ENCODE peak calls at places on chromosome 19, in seven cellular contexts. One of them, this sample, is unnamed.

GRCh38 chr19:31280266-31281006 is 68.8 kb downstream of the TSHZ3 start:
- DNase-seq in neural crest cell: no peak
- DNase-seq in AG10803: no peak
- DNase-seq in MCF 10A: no peak
- DNase-seq in PC-9: no peak
- DNase-seq in posterior cingulate gyrus: no peak
- DNase-seq in RPMI7951: no peak
- DNase-seq in this sample: no peak

GRCh38 chr19:16261584-16262370 is 62.8 kb upstream of the KLF2 start:
- DNase-seq in RPMI7951: no peak
- DNase-seq in neural crest cell: no peak
- DNase-seq in MCF 10A: no peak
- DNase-seq in PC-9: no peak
- DNase-seq in posterior cingulate gyrus: no peak
- DNase-seq in AG10803: no peak
- DNase-seq in this sample: no peak

GRCh38 chr19:40381321-40381720 is 8.7 kb downstream of the HIPK4 start:
- DNase-seq in neural crest cell: no peak
- DNase-seq in PC-9: no peak
- DNase-seq in posterior cingulate gyrus: no peak
- DNase-seq in RPMI7951: no peak
- DNase-seq in AG10803: no peak
- DNase-seq in MCF 10A: no peak
- DNase-seq in this sample: no peak

GRCh38 chr19:9070066-9070465 is 16.8 kb upstream of the OR1M1 start:
- DNase-seq in MCF 10A: no peak
- DNase-seq in neural crest cell: no peak
- DNase-seq in AG10803: no peak
- DNase-seq in RPMI7951: no peak
- DNase-seq in PC-9: peak
- DNase-seq in posterior cingulate gyrus: no peak
- DNase-seq in this sample: peak

GRCh38 chr19:49699364-49699763 is 8.4 kb downstream of the CPT1C start:
- DNase-seq in RPMI7951: no peak
- DNase-seq in posterior cingulate gyrus: no peak
- DNase-seq in MCF 10A: no peak
- DNase-seq in PC-9: no peak
- DNase-seq in AG10803: no peak
- DNase-seq in neural crest cell: no peak
- DNase-seq in this sample: no peak

GRCh38 chr19:493391-494170 is 2.7 kb upstream of the MADCAM1 start:
- DNase-seq in AG10803: no peak
- DNase-seq in PC-9: no peak
- DNase-seq in posterior cingulate gyrus: no peak
- DNase-seq in RPMI7951: no peak
- DNase-seq in neural crest cell: no peak
- DNase-seq in MCF 10A: no peak
- DNase-seq in this sample: no peak

GRCh38 chr19:8512991-8513686 is 828 bp downstream of the ZNF414 start:
- DNase-seq in neural crest cell: no peak
- DNase-seq in PC-9: no peak
- DNase-seq in AG10803: no peak
- DNase-seq in RPMI7951: no peak
- DNase-seq in MCF 10A: no peak
- DNase-seq in posterior cingulate gyrus: no peak
- DNase-seq in this sample: no peak

GRCh38 chr19:7516281-7516862 is 469 bp downstream of the ZNF358 start:
- DNase-seq in PC-9: no peak
- DNase-seq in neural crest cell: no peak
- DNase-seq in posterior cingulate gyrus: no peak
- DNase-seq in MCF 10A: no peak
- DNase-seq in AG10803: no peak
- DNase-seq in RPMI7951: no peak
- DNase-seq in this sample: no peak

GRCh38 chr19:18519962-18520847 is 1.7 kb downstream of the ELL start:
- DNase-seq in MCF 10A: peak
- DNase-seq in PC-9: peak
- DNase-seq in RPMI7951: peak
- DNase-seq in neural crest cell: peak
- DNase-seq in posterior cingulate gyrus: peak
- DNase-seq in AG10803: peak
- DNase-seq in this sample: peak

GRCh38 chr19:40585241-40585640 is 8.6 kb downstream of the SHKBP1 start:
- DNase-seq in MCF 10A: no peak
- DNase-seq in AG10803: no peak
- DNase-seq in posterior cingulate gyrus: no peak
- DNase-seq in neural crest cell: no peak
- DNase-seq in PC-9: no peak
- DNase-seq in RPMI7951: no peak
- DNase-seq in this sample: no peak

GRCh38 chr19:4284176-4284958 is 5.3 kb downstream of the SHD start:
- DNase-seq in posterior cingulate gyrus: no peak
- DNase-seq in RPMI7951: no peak
- DNase-seq in AG10803: no peak
- DNase-seq in neural crest cell: no peak
- DNase-seq in PC-9: peak
- DNase-seq in MCF 10A: peak
- DNase-seq in this sample: peak

GRCh38 chr19:48868196-48868886 is at the start of gene PLEKHA4:
- DNase-seq in MCF 10A: peak
- DNase-seq in AG10803: peak
- DNase-seq in posterior cingulate gyrus: no peak
- DNase-seq in RPMI7951: peak
- DNase-seq in neural crest cell: no peak
- DNase-seq in PC-9: no peak
- DNase-seq in this sample: no peak

GRCh38 chr19:40465025-40465780 is at the start of gene BLVRB:
- DNase-seq in RPMI7951: peak
- DNase-seq in neural crest cell: no peak
- DNase-seq in posterior cingulate gyrus: no peak
- DNase-seq in AG10803: peak
- DNase-seq in MCF 10A: peak
- DNase-seq in PC-9: peak
- DNase-seq in this sample: peak

GRCh38 chr19:43997631-43998290 is 5.0 kb upstream of the ZNF230 start:
- DNase-seq in RPMI7951: peak
- DNase-seq in neural crest cell: no peak
- DNase-seq in AG10803: peak
- DNase-seq in posterior cingulate gyrus: no peak
- DNase-seq in MCF 10A: peak
- DNase-seq in PC-9: no peak
- DNase-seq in this sample: peak

GRCh38 chr19:38496603-38497487 is 63.4 kb downstream of the RYR1 start:
- DNase-seq in MCF 10A: no peak
- DNase-seq in AG10803: no peak
- DNase-seq in posterior cingulate gyrus: no peak
- DNase-seq in neural crest cell: no peak
- DNase-seq in RPMI7951: no peak
- DNase-seq in PC-9: no peak
- DNase-seq in this sample: no peak

GRCh38 chr19:53810891-53811290 is 13.2 kb downstream of the NLRP12 start:
- DNase-seq in PC-9: no peak
- DNase-seq in neural crest cell: no peak
- DNase-seq in AG10803: no peak
- DNase-seq in MCF 10A: no peak
- DNase-seq in RPMI7951: no peak
- DNase-seq in posterior cingulate gyrus: no peak
- DNase-seq in this sample: no peak

GRCh38 chr19:56837492-56837891 is 3.0 kb downstream of the PEG3 start:
- DNase-seq in MCF 10A: no peak
- DNase-seq in posterior cingulate gyrus: peak
- DNase-seq in PC-9: no peak
- DNase-seq in neural crest cell: no peak
- DNase-seq in AG10803: no peak
- DNase-seq in RPMI7951: peak
- DNase-seq in this sample: no peak

GRCh38 chr19:40578442-40578908 is 1.8 kb downstream of the SHKBP1 start:
- DNase-seq in PC-9: no peak
- DNase-seq in posterior cingulate gyrus: peak
- DNase-seq in MCF 10A: no peak
- DNase-seq in neural crest cell: no peak
- DNase-seq in RPMI7951: peak
- DNase-seq in AG10803: no peak
- DNase-seq in this sample: peak

GRCh38 chr19:16779539-16780163 is 49.5 kb upstream of the SIN3B start:
- DNase-seq in PC-9: no peak
- DNase-seq in posterior cingulate gyrus: no peak
- DNase-seq in AG10803: peak
- DNase-seq in MCF 10A: no peak
- DNase-seq in RPMI7951: peak
- DNase-seq in neural crest cell: no peak
- DNase-seq in this sample: no peak

GRCh38 chr19:10009269-10009665 is 1.0 kb downstream of the COL5A3 start:
- DNase-seq in AG10803: peak
- DNase-seq in MCF 10A: peak
- DNase-seq in posterior cingulate gyrus: no peak
- DNase-seq in PC-9: no peak
- DNase-seq in neural crest cell: peak
- DNase-seq in RPMI7951: peak
- DNase-seq in this sample: no peak

GRCh38 chr19:33430674-33431277 is 57.3 kb downstream of the CEBPG start:
- DNase-seq in neural crest cell: peak
- DNase-seq in PC-9: peak
- DNase-seq in posterior cingulate gyrus: peak
- DNase-seq in RPMI7951: peak
- DNase-seq in MCF 10A: peak
- DNase-seq in AG10803: peak
- DNase-seq in this sample: peak

GRCh38 chr19:45852941-45853340 is 10.0 kb downstream of the SYMPK start:
- DNase-seq in RPMI7951: no peak
- DNase-seq in neural crest cell: no peak
- DNase-seq in AG10803: no peak
- DNase-seq in MCF 10A: peak
- DNase-seq in PC-9: peak
- DNase-seq in posterior cingulate gyrus: no peak
- DNase-seq in this sample: no peak

GRCh38 chr19:1884291-1884718 is 991 bp downstream of the ABHD17A start:
- DNase-seq in MCF 10A: no peak
- DNase-seq in AG10803: no peak
- DNase-seq in neural crest cell: no peak
- DNase-seq in RPMI7951: no peak
- DNase-seq in PC-9: no peak
- DNase-seq in posterior cingulate gyrus: no peak
- DNase-seq in this sample: no peak

GRCh38 chr19:28609091-28609755 is 603.7 kb downstream of the UQCRFS1 start:
- DNase-seq in AG10803: no peak
- DNase-seq in RPMI7951: no peak
- DNase-seq in posterior cingulate gyrus: no peak
- DNase-seq in MCF 10A: no peak
- DNase-seq in PC-9: no peak
- DNase-seq in neural crest cell: no peak
- DNase-seq in this sample: no peak

GRCh38 chr19:49403404-49404187 is 15.5 kb downstream of the KASH5 start:
- DNase-seq in PC-9: peak
- DNase-seq in RPMI7951: no peak
- DNase-seq in AG10803: no peak
- DNase-seq in posterior cingulate gyrus: no peak
- DNase-seq in neural crest cell: no peak
- DNase-seq in MCF 10A: peak
- DNase-seq in this sample: no peak

GRCh38 chr19:12946092-12946845 is 607 bp downstream of the RAD23A start:
- DNase-seq in PC-9: peak
- DNase-seq in neural crest cell: peak
- DNase-seq in RPMI7951: peak
- DNase-seq in AG10803: peak
- DNase-seq in MCF 10A: peak
- DNase-seq in posterior cingulate gyrus: no peak
- DNase-seq in this sample: peak

GRCh38 chr19:49434907-49435577 is 6.3 kb downstream of the SLC17A7 start:
- DNase-seq in posterior cingulate gyrus: peak
- DNase-seq in PC-9: no peak
- DNase-seq in MCF 10A: no peak
- DNase-seq in AG10803: no peak
- DNase-seq in RPMI7951: no peak
- DNase-seq in neural crest cell: no peak
- DNase-seq in this sample: no peak

GRCh38 chr19:41192574-41193419 is at the start of gene CYP2S1:
- DNase-seq in neural crest cell: no peak
- DNase-seq in AG10803: no peak
- DNase-seq in posterior cingulate gyrus: no peak
- DNase-seq in MCF 10A: no peak
- DNase-seq in RPMI7951: peak
- DNase-seq in PC-9: no peak
- DNase-seq in this sample: peak

GRCh38 chr19:45121827-45122345 is 28.9 kb downstream of the PPP1R37 start:
- DNase-seq in neural crest cell: no peak
- DNase-seq in MCF 10A: no peak
- DNase-seq in PC-9: no peak
- DNase-seq in AG10803: no peak
- DNase-seq in posterior cingulate gyrus: no peak
- DNase-seq in RPMI7951: no peak
- DNase-seq in this sample: no peak

GRCh38 chr19:30498707-30499106 is 126.5 kb downstream of the ZNF536 start:
- DNase-seq in neural crest cell: no peak
- DNase-seq in PC-9: no peak
- DNase-seq in AG10803: no peak
- DNase-seq in posterior cingulate gyrus: peak
- DNase-seq in RPMI7951: no peak
- DNase-seq in MCF 10A: no peak
- DNase-seq in this sample: no peak

GRCh38 chr19:53432088-53432661 is 391 bp downstream of the ZNF761 start:
- DNase-seq in posterior cingulate gyrus: no peak
- DNase-seq in RPMI7951: peak
- DNase-seq in neural crest cell: peak
- DNase-seq in MCF 10A: peak
- DNase-seq in PC-9: no peak
- DNase-seq in AG10803: peak
- DNase-seq in this sample: peak

GRCh38 chr19:46955114-46955812 is 64.4 kb upstream of the NPAS1 start:
- DNase-seq in posterior cingulate gyrus: no peak
- DNase-seq in MCF 10A: no peak
- DNase-seq in RPMI7951: peak
- DNase-seq in PC-9: peak
- DNase-seq in AG10803: no peak
- DNase-seq in neural crest cell: no peak
- DNase-seq in this sample: no peak

GRCh38 chr19:11096210-11096841 is 7.1 kb downstream of the LDLR start:
- DNase-seq in PC-9: peak
- DNase-seq in posterior cingulate gyrus: peak
- DNase-seq in AG10803: peak
- DNase-seq in neural crest cell: no peak
- DNase-seq in MCF 10A: peak
- DNase-seq in RPMI7951: peak
- DNase-seq in this sample: peak

GRCh38 chr19:6249296-6249695 is 30.5 kb downstream of the MLLT1 start:
- DNase-seq in PC-9: no peak
- DNase-seq in AG10803: no peak
- DNase-seq in MCF 10A: no peak
- DNase-seq in neural crest cell: no peak
- DNase-seq in posterior cingulate gyrus: no peak
- DNase-seq in RPMI7951: peak
- DNase-seq in this sample: no peak

GRCh38 chr19:15320118-15320517 is 12.2 kb downstream of the BRD4 start:
- DNase-seq in RPMI7951: no peak
- DNase-seq in PC-9: no peak
- DNase-seq in posterior cingulate gyrus: no peak
- DNase-seq in neural crest cell: no peak
- DNase-seq in MCF 10A: no peak
- DNase-seq in AG10803: peak
- DNase-seq in this sample: no peak

This sample was measured in A172.